ENCODE peak calls at places on chromosomes 13 and 19, in ten cellular contexts. One of them, this sample, is unnamed.

GRCh38 chr19:7450243-7451223 is 38.3 kb downstream of the PEX11G start:
- DNase-seq in Peyer's patch: no peak
- DNase-seq in uterus: no peak
- DNase-seq in cardiac muscle cell: peak; percentile 32
- DNase-seq in GM06990: no peak
- DNase-seq in neural progenitor cell: peak; percentile 36
- DNase-seq in heart right ventricle: no peak
- DNase-seq in tibial nerve: no peak
- DNase-seq in psoas muscle: no peak
- DNase-seq in lower lobe of right lung: no peak
- DNase-seq in this sample: peak; percentile 13

GRCh38 chr13:38463047-38463446 is 113.4 kb downstream of the UFM1 start:
- DNase-seq in psoas muscle: no peak
- DNase-seq in tibial nerve: no peak
- DNase-seq in neural progenitor cell: no peak
- DNase-seq in cardiac muscle cell: no peak
- DNase-seq in GM06990: no peak
- DNase-seq in lower lobe of right lung: no peak
- DNase-seq in Peyer's patch: no peak
- DNase-seq in uterus: no peak
- DNase-seq in heart right ventricle: no peak
- DNase-seq in this sample: no peak

GRCh38 chr19:585551-586110 is 4.0 kb upstream of the HCN2 start:
- DNase-seq in GM06990: no peak
- DNase-seq in Peyer's patch: no peak
- DNase-seq in uterus: no peak
- DNase-seq in neural progenitor cell: no peak
- DNase-seq in psoas muscle: no peak
- DNase-seq in heart right ventricle: no peak
- DNase-seq in tibial nerve: no peak
- DNase-seq in lower lobe of right lung: no peak
- DNase-seq in cardiac muscle cell: no peak
- DNase-seq in this sample: no peak

GRCh38 chr13:113724780-113725315 is 34.2 kb upstream of the TMEM255B start:
- DNase-seq in uterus: peak; percentile 61
- DNase-seq in psoas muscle: peak; percentile 87
- DNase-seq in tibial nerve: peak; percentile 58
- DNase-seq in heart right ventricle: peak; percentile 84
- DNase-seq in neural progenitor cell: peak; percentile 88
- DNase-seq in Peyer's patch: peak; percentile 84
- DNase-seq in cardiac muscle cell: peak; percentile 69
- DNase-seq in lower lobe of right lung: peak; percentile 83
- DNase-seq in GM06990: peak; percentile 77
- DNase-seq in this sample: no peak

GRCh38 chr13:99123101-99124045 is 77.3 kb upstream of the UBAC2 start:
- DNase-seq in neural progenitor cell: no peak
- DNase-seq in Peyer's patch: no peak
- DNase-seq in GM06990: no peak
- DNase-seq in cardiac muscle cell: peak; percentile 10
- DNase-seq in uterus: no peak
- DNase-seq in heart right ventricle: no peak
- DNase-seq in lower lobe of right lung: no peak
- DNase-seq in tibial nerve: no peak
- DNase-seq in psoas muscle: no peak
- DNase-seq in this sample: no peak

GRCh38 chr19:6271721-6272410 is 7.9 kb downstream of the MLLT1 start:
- DNase-seq in GM06990: no peak
- DNase-seq in tibial nerve: peak; percentile 63
- DNase-seq in cardiac muscle cell: peak; percentile 91
- DNase-seq in neural progenitor cell: peak; percentile 31
- DNase-seq in Peyer's patch: peak; percentile 62
- DNase-seq in lower lobe of right lung: peak; percentile 72
- DNase-seq in psoas muscle: peak; percentile 94
- DNase-seq in uterus: peak; percentile 91
- DNase-seq in heart right ventricle: peak; percentile 89
- DNase-seq in this sample: no peak

GRCh38 chr19:18985257-18985656 is 44.2 kb upstream of the HOMER3 start:
- DNase-seq in GM06990: no peak
- DNase-seq in heart right ventricle: peak; percentile 43
- DNase-seq in psoas muscle: no peak
- DNase-seq in uterus: no peak
- DNase-seq in neural progenitor cell: peak; percentile 83
- DNase-seq in cardiac muscle cell: peak; percentile 74
- DNase-seq in lower lobe of right lung: no peak
- DNase-seq in tibial nerve: peak; percentile 19
- DNase-seq in Peyer's patch: no peak
- DNase-seq in this sample: no peak

GRCh38 chr13:92716749-92717148 is 509.9 kb upstream of the GPC6 start:
- DNase-seq in neural progenitor cell: no peak
- DNase-seq in tibial nerve: peak; percentile 5
- DNase-seq in cardiac muscle cell: peak; percentile 55
- DNase-seq in GM06990: no peak
- DNase-seq in uterus: no peak
- DNase-seq in lower lobe of right lung: no peak
- DNase-seq in psoas muscle: no peak
- DNase-seq in Peyer's patch: no peak
- DNase-seq in heart right ventricle: no peak
- DNase-seq in this sample: no peak

GRCh38 chr19:3586707-3587346 is 1.5 kb downstream of the GIPC3 start:
- DNase-seq in GM06990: no peak
- DNase-seq in lower lobe of right lung: no peak
- DNase-seq in heart right ventricle: no peak
- DNase-seq in psoas muscle: no peak
- DNase-seq in neural progenitor cell: no peak
- DNase-seq in uterus: no peak
- DNase-seq in Peyer's patch: no peak
- DNase-seq in cardiac muscle cell: no peak
- DNase-seq in tibial nerve: no peak
- DNase-seq in this sample: no peak

GRCh38 chr19:43450545-43450997 is 14.8 kb downstream of the LYPD3 start:
- DNase-seq in uterus: no peak
- DNase-seq in heart right ventricle: no peak
- DNase-seq in tibial nerve: no peak
- DNase-seq in psoas muscle: no peak
- DNase-seq in GM06990: no peak
- DNase-seq in cardiac muscle cell: peak; percentile 72
- DNase-seq in lower lobe of right lung: no peak
- DNase-seq in neural progenitor cell: no peak
- DNase-seq in Peyer's patch: no peak
- DNase-seq in this sample: no peak

GRCh38 chr13:97282705-97283104 is 60.6 kb downstream of the MBNL2 start:
- DNase-seq in uterus: no peak
- DNase-seq in GM06990: no peak
- DNase-seq in lower lobe of right lung: no peak
- DNase-seq in Peyer's patch: no peak
- DNase-seq in tibial nerve: no peak
- DNase-seq in neural progenitor cell: no peak
- DNase-seq in cardiac muscle cell: no peak
- DNase-seq in psoas muscle: no peak
- DNase-seq in heart right ventricle: no peak
- DNase-seq in this sample: no peak

GRCh38 chr13:74287672-74288169 is 153.5 kb upstream of the KLF12 start:
- DNase-seq in neural progenitor cell: peak; percentile 94
- DNase-seq in psoas muscle: peak; percentile 77
- DNase-seq in lower lobe of right lung: peak; percentile 85
- DNase-seq in heart right ventricle: peak; percentile 85
- DNase-seq in cardiac muscle cell: peak; percentile 81
- DNase-seq in tibial nerve: peak; percentile 60
- DNase-seq in Peyer's patch: peak; percentile 71
- DNase-seq in uterus: peak; percentile 76
- DNase-seq in GM06990: peak; percentile 15
- DNase-seq in this sample: peak; percentile 92

GRCh38 chr13:44694842-44695241 is 118.7 kb upstream of the TSC22D1 start:
- DNase-seq in neural progenitor cell: no peak
- DNase-seq in heart right ventricle: no peak
- DNase-seq in GM06990: no peak
- DNase-seq in psoas muscle: peak; percentile 59
- DNase-seq in lower lobe of right lung: no peak
- DNase-seq in Peyer's patch: no peak
- DNase-seq in cardiac muscle cell: no peak
- DNase-seq in tibial nerve: no peak
- DNase-seq in uterus: no peak
- DNase-seq in this sample: no peak

GRCh38 chr19:40279120-40279551 is 6.0 kb downstream of the AKT2 start:
- DNase-seq in psoas muscle: peak; percentile 87
- DNase-seq in uterus: peak; percentile 67
- DNase-seq in Peyer's patch: no peak
- DNase-seq in cardiac muscle cell: peak; percentile 79
- DNase-seq in tibial nerve: peak; percentile 50
- DNase-seq in lower lobe of right lung: peak; percentile 49
- DNase-seq in heart right ventricle: peak; percentile 80
- DNase-seq in GM06990: no peak
- DNase-seq in neural progenitor cell: no peak
- DNase-seq in this sample: no peak
- H3K4me3 ChIP-seq in psoas muscle: peak overlapping the region; percentile 52
- H3K4me3 ChIP-seq in uterus: peak overlapping the region; percentile 26
- H3K4me3 ChIP-seq in Peyer's patch: no peak overlapping the region
- H3K4me3 ChIP-seq in cardiac muscle cell: no peak overlapping the region
- H3K4me3 ChIP-seq in tibial nerve: no peak overlapping the region
- H3K4me3 ChIP-seq in lower lobe of right lung: peak overlapping the region; percentile 11
- H3K4me3 ChIP-seq in heart right ventricle: peak overlapping the region; percentile 43
- H3K4me3 ChIP-seq in GM06990: no peak overlapping the region
- H3K4me3 ChIP-seq in neural progenitor cell: no peak overlapping the region
- H3K4me3 ChIP-seq in this sample: peak overlapping the region; percentile 24

GRCh38 chr19:41887711-41888382 is 4.9 kb downstream of the ARHGEF1 start:
- DNase-seq in GM06990: peak; percentile 58
- DNase-seq in neural progenitor cell: no peak
- DNase-seq in cardiac muscle cell: peak; percentile 46
- DNase-seq in lower lobe of right lung: peak; percentile 91
- DNase-seq in psoas muscle: no peak
- DNase-seq in tibial nerve: no peak
- DNase-seq in Peyer's patch: peak; percentile 71
- DNase-seq in uterus: no peak
- DNase-seq in heart right ventricle: no peak
- DNase-seq in this sample: no peak
- TF ChIP-seq CTCF in GM06990: peak; percentile 58
- TF ChIP-seq CTCF in neural progenitor cell: no peak
- TF ChIP-seq CTCF in cardiac muscle cell: no peak
- TF ChIP-seq CTCF in lower lobe of right lung: peak; percentile 23
- TF ChIP-seq CTCF in psoas muscle: no peak
- TF ChIP-seq CTCF in tibial nerve: no peak
- TF ChIP-seq CTCF in Peyer's patch: peak; percentile 50
- TF ChIP-seq CTCF in uterus: no peak
- TF ChIP-seq CTCF in heart right ventricle: no peak
- TF ChIP-seq CTCF in this sample: peak; percentile 14

DNA sequence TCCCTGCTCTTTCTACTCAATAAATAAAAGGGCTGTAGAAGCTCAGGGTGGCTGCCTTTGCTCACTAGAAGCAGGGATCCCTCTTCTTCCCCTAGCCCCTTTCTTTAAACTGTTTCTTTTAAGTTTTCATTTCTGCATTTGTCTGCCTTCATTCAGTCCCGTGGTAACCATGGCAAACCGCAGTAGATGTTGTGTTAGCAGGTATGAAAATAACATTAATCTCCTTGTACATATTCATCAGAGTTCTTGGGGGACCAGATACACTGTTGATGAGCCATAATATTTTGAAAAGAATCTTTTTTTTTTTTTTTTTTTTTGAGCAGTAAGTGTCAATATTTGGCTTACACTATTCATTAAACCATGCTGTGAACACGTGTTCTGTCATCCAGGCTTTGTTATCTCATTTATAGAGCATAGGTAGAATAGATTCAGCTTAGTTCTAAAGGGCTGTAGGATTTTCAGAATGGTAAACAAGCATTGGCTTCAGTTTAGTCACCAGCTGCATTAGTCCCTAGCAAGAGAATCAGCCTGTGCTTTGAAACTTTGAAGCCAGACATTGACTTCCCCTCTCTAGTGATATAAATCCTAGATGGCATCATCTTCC is 59.3 kb upstream of the SPRY2 start:
- DNase-seq in neural progenitor cell: no peak
- DNase-seq in GM06990: no peak
- DNase-seq in psoas muscle: no peak
- DNase-seq in tibial nerve: no peak
- DNase-seq in heart right ventricle: no peak
- DNase-seq in Peyer's patch: no peak
- DNase-seq in uterus: no peak
- DNase-seq in cardiac muscle cell: no peak
- DNase-seq in lower lobe of right lung: no peak
- DNase-seq in this sample: no peak
- H3K4me3 ChIP-seq in neural progenitor cell: no peak overlapping the region
- H3K4me3 ChIP-seq in GM06990: no peak overlapping the region
- H3K4me3 ChIP-seq in psoas muscle: no peak overlapping the region
- H3K4me3 ChIP-seq in tibial nerve: no peak overlapping the region
- H3K4me3 ChIP-seq in heart right ventricle: no peak overlapping the region
- H3K4me3 ChIP-seq in Peyer's patch: no peak overlapping the region
- H3K4me3 ChIP-seq in uterus: no peak overlapping the region
- H3K4me3 ChIP-seq in cardiac muscle cell: no peak overlapping the region
- H3K4me3 ChIP-seq in lower lobe of right lung: no peak overlapping the region
- H3K4me3 ChIP-seq in this sample: no peak overlapping the region

GRCh38 chr19:41649827-41650226 is 23.0 kb upstream of the CEACAM4 start:
- DNase-seq in heart right ventricle: no peak
- DNase-seq in tibial nerve: no peak
- DNase-seq in cardiac muscle cell: no peak
- DNase-seq in uterus: no peak
- DNase-seq in GM06990: no peak
- DNase-seq in lower lobe of right lung: no peak
- DNase-seq in psoas muscle: no peak
- DNase-seq in Peyer's patch: no peak
- DNase-seq in neural progenitor cell: no peak
- DNase-seq in this sample: no peak

GRCh38 chr19:41641879-41642485 is 15.1 kb upstream of the CEACAM4 start:
- DNase-seq in cardiac muscle cell: peak; percentile 65
- DNase-seq in GM06990: no peak
- DNase-seq in lower lobe of right lung: peak; percentile 65
- DNase-seq in neural progenitor cell: peak; percentile 45
- DNase-seq in Peyer's patch: no peak
- DNase-seq in tibial nerve: peak; percentile 73
- DNase-seq in uterus: no peak
- DNase-seq in heart right ventricle: peak; percentile 44
- DNase-seq in psoas muscle: no peak
- DNase-seq in this sample: no peak

DNA sequence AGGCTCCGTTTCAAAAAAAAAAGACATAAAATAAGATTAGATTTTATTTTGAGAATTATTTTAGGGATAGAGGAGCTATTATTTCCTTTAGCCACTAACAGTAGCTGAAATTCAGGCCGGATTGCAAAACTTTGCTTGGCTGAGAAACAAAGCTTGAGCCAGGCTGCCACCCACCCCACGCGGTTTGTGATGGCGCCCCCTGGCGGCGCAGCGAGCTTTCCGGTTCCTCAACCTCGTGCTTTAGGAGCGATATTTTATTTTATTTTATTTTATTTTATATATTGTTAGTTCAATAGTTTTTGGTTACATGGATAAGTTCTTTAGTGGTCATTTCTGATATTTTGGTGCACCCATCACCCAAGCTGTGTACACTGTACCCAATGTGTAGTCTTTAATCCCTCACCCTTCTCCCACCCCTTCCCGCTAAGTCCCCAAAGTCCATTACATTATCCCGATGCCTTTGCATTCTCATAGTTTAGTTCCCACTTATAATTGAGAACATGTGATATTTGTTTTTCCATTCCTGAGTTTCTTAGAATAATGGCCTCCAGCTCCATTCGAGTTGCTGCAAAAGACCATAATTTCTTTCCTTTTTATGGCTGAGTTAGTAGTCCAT is 19.8 kb upstream of the CEACAM4 start:
- DNase-seq in tibial nerve: no peak
- DNase-seq in GM06990: peak; percentile 13
- DNase-seq in psoas muscle: no peak
- DNase-seq in heart right ventricle: no peak
- DNase-seq in neural progenitor cell: no peak
- DNase-seq in uterus: no peak
- DNase-seq in Peyer's patch: no peak
- DNase-seq in lower lobe of right lung: peak; percentile 76
- DNase-seq in cardiac muscle cell: peak; percentile 29
- DNase-seq in this sample: no peak
- TF ChIP-seq CTCF in tibial nerve: peak; percentile 15
- TF ChIP-seq CTCF in GM06990: peak; percentile 70
- TF ChIP-seq CTCF in psoas muscle: no peak
- TF ChIP-seq CTCF in heart right ventricle: peak; percentile 25
- TF ChIP-seq CTCF in neural progenitor cell: peak; percentile 27
- TF ChIP-seq CTCF in uterus: no peak
- TF ChIP-seq CTCF in Peyer's patch: peak; percentile 37
- TF ChIP-seq CTCF in lower lobe of right lung: peak; percentile 52
- TF ChIP-seq CTCF in cardiac muscle cell: peak; percentile 39
- TF ChIP-seq CTCF in this sample: peak; percentile 54